ENCODE peak calls at places on chromosomes 11 and 22, in eight cellular contexts. Q, L, X, U, K, V, A and N are unnamed samples.

GRCh38 chr11:59555601-59556114 is 44.3 kb downstream of the OR4D9 start:
- DNase-seq in Q (no peak), L (no peak), X (no peak), U (no peak), K (no peak), V (no peak), A (no peak), N (no peak)

GRCh38 chr11:117226388-117227385 is 5.2 kb downstream of the PCSK7 start:
- DNase-seq in Q (no peak), L (peak), X (no peak), U (peak), K (peak), V (no peak), A (no peak), N (peak)

GRCh38 chr11:76524461-76524860 is 79.6 kb downstream of the EMSY start:
- DNase-seq in Q (no peak), L (no peak), X (no peak), U (peak), K (no peak), V (no peak), A (no peak), N (peak)

GRCh38 chr22:46833228-46833627 is 70.8 kb downstream of the TBC1D22A start:
- DNase-seq in Q (no peak), L (peak), X (no peak), U (peak), K (no peak), V (no peak), A (no peak), N (no peak)

GRCh38 chr22:26986884-26987283 is 329.5 kb downstream of the MIAT start:
- DNase-seq in Q (no peak), L (no peak), X (no peak), U (no peak), K (no peak), V (no peak), A (no peak), N (no peak)

GRCh38 chr11:132373405-132374141 is 1003.2 kb downstream of the NTM start:
- DNase-seq in Q (no peak), L (no peak), X (no peak), U (no peak), K (no peak), V (no peak), A (no peak), N (no peak)

GRCh38 chr11:88320149-88320559 is 17.4 kb downstream of the CTSC start:
- DNase-seq in Q (no peak), L (no peak), X (no peak), U (peak), K (no peak), V (no peak), A (no peak), N (no peak)

GRCh38 chr11:45423036-45423435 is 136.9 kb upstream of the SYT13 start:
- DNase-seq in Q (no peak), L (no peak), X (no peak), U (no peak), K (no peak), V (no peak), A (no peak), N (no peak)

GRCh38 chr11:22802861-22803260 is 26.7 kb downstream of the SVIP start:
- DNase-seq in Q (no peak), L (no peak), X (no peak), U (no peak), K (no peak), V (no peak), A (no peak), N (no peak)

GRCh38 chr11:62556102-62556871 is 9.7 kb upstream of the AHNAK start:
- DNase-seq in Q (peak), L (peak), X (peak), U (peak), K (peak), V (peak), A (peak), N (peak)

GRCh38 chr11:62559204-62559603 is 12.6 kb upstream of the AHNAK start:
- DNase-seq in Q (no peak), L (no peak), X (no peak), U (no peak), K (no peak), V (no peak), A (no peak), N (no peak)

GRCh38 chr11:62560566-62561103 is 13.1 kb downstream of the EEF1G start:
- DNase-seq in Q (no peak), L (peak), X (peak), U (peak), K (peak), V (peak), A (peak), N (peak)

GRCh38 chr11:62556872-62557631 is 10.4 kb upstream of the AHNAK start:
- DNase-seq in Q (no peak), L (no peak), X (no peak), U (peak), K (no peak), V (no peak), A (no peak), N (no peak)

DNA sequence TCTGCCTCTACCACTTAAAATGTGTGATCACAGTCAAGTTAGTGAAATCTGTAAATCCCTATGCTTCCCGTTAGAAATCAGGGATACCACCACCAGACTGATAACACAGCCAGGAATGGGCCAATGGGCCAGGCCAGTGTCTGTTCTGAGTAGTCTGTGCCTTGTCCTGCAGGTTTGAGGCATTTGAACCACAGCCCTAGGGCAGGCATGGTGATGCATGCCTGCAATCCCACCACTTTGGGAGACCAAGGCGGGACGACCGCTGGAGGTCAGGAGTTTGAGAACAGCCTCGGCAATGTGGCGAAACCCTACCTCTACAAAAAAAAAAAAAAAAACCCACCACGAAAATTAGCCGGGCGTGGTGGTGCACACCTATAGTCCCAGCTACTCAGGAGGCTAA is 12.1 kb upstream of the AHNAK start:
- DNase-seq in Q (no peak), L (no peak), X (no peak), U (no peak), K (no peak), V (no peak), A (no peak), N (no peak)
- TF ChIP-seq POLR2A in Q (no peak), L (no peak), X (no peak), U (no peak), K (no peak), V (no peak), A (no peak), N (no peak)

GRCh38 chr11:119829407-119829806 is 100.4 kb upstream of the NECTIN1 start:
- DNase-seq in Q (no peak), L (no peak), X (no peak), U (no peak), K (no peak), V (no peak), A (no peak), N (no peak)

GRCh38 chr11:119832132-119832531 is 103.1 kb upstream of the NECTIN1 start:
- DNase-seq in Q (no peak), L (no peak), X (no peak), U (no peak), K (no peak), V (no peak), A (no peak), N (no peak)

GRCh38 chr11:119831011-119831410 is 102.0 kb upstream of the NECTIN1 start:
- DNase-seq in Q (no peak), L (no peak), X (no peak), U (no peak), K (no peak), V (no peak), A (no peak), N (no peak)

GRCh38 chr11:119830400-119830799 is 101.4 kb upstream of the NECTIN1 start:
- DNase-seq in Q (no peak), L (no peak), X (no peak), U (no peak), K (no peak), V (no peak), A (no peak), N (no peak)

GRCh38 chr11:119832536-119832935 is 103.5 kb upstream of the NECTIN1 start:
- DNase-seq in Q (no peak), L (peak), X (no peak), U (peak), K (peak), V (no peak), A (peak), N (no peak)
- TF ChIP-seq POLR2A in Q (no peak), L (no peak), X (no peak), U (no peak), K (no peak), V (no peak), A (no peak), N (no peak)

GRCh38 chr22:30830907-30831306 is 136.2 kb downstream of the OSBP2 start:
- DNase-seq in Q (no peak), L (no peak), X (no peak), U (peak), K (peak), V (peak), A (peak), N (peak)

GRCh38 chr22:30829901-30830550 is 135.4 kb downstream of the OSBP2 start:
- DNase-seq in Q (no peak), L (no peak), X (no peak), U (peak), K (no peak), V (no peak), A (no peak), N (peak)

GRCh38 chr22:30827646-30828045 is 133.0 kb downstream of the OSBP2 start:
- DNase-seq in Q (no peak), L (no peak), X (no peak), U (no peak), K (no peak), V (no peak), A (no peak), N (no peak)

GRCh38 chr22:30826670-30827355 is 132.1 kb downstream of the OSBP2 start:
- DNase-seq in Q (no peak), L (no peak), X (no peak), U (no peak), K (no peak), V (no peak), A (peak), N (no peak)

DNA sequence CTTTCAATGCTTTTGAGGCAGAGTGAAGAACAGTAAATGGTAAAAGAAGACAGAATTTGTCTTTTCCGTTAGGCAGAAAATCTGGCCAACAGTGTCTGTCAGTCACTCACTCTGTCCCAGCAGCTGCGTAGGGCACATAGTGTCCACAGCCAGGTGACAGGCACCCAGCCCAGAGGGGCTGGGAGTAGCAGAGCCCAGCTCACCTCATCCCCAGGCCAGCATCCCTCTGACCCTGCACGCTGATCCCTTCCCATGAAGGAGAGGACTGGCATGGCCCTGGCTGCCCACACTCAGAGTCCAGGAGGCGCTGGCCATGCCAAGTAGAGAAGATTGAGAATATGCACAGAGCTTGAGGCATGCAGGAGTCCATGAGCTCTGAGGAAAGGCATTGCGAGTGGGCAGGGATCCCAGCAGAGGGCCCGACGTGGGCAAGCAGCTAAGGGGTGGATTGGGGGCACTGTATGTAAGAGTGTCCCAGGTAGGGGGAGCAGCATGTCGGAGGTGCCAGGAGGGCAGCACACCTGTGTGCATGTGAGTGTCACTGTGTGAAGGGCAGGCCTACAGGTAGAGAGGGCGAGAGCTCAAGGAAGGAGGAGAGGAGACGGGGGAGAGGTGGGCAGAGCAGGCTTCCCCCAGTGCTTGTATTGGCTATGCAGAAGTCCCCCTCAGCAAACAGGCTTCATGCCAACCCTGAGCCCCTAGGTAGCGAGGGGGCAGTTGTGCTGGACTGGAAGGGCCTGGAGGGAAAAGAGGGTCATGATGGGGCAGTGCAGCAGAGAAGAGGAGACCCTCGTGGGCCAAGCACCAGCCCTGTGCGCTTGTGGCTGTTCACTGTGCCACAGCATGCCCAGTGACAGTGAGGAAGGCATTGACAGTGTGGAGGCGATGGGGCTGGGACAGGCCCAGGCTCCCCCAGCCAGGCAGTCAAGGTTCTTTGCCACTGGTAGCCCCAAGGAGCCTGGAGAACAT is 133.8 kb downstream of the OSBP2 start:
- DNase-seq in Q (no peak), L (no peak), X (no peak), U (no peak), K (no peak), V (no peak), A (no peak), N (no peak)
- TF ChIP-seq POLR2A in Q (no peak), L (no peak), X (no peak), U (no peak), K (no peak), V (no peak), A (no peak), N (no peak)

GRCh38 chr11:128180446-128181089 is 406.8 kb downstream of the ETS1 start:
- DNase-seq in Q (no peak), L (no peak), X (no peak), U (peak), K (no peak), V (no peak), A (no peak), N (peak)

GRCh38 chr11:128179049-128179448 is 408.3 kb downstream of the ETS1 start:
- DNase-seq in Q (no peak), L (no peak), X (no peak), U (no peak), K (no peak), V (no peak), A (no peak), N (no peak)

GRCh38 chr11:128181090-128181485 is 406.3 kb downstream of the ETS1 start:
- DNase-seq in Q (no peak), L (no peak), X (no peak), U (peak), K (no peak), V (no peak), A (no peak), N (no peak)

GRCh38 chr11:128181984-128182383 is 405.4 kb downstream of the ETS1 start:
- DNase-seq in Q (no peak), L (no peak), X (no peak), U (no peak), K (no peak), V (no peak), A (no peak), N (no peak)

DNA sequence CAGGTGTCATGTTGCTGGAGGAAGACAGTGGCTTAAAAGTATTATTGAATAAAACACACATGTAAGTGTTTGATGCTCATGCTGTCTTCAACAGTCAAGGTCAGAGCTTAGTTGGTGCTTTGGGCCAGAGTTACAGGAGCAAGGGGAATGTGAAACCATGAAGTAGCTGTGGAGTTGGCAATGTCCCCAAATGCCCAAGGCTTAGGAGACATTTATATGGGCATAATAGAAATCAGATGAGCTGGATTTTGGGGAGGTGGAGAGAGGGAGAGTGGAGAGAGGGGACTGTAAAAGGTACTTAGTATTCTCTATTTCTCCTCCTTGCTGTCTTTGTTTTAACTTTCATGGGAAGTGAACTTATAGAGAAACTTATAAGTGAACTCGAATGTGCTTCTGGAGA is 407.8 kb downstream of the ETS1 start:
- DNase-seq in Q (no peak), L (no peak), X (no peak), U (no peak), K (no peak), V (no peak), A (no peak), N (no peak)
- TF ChIP-seq POLR2A in Q (no peak), L (no peak), X (no peak), U (no peak), K (no peak), V (no peak), A (no peak), N (no peak)

GRCh38 chr11:35112056-35112845 is 26.7 kb upstream of the CD44 start:
- DNase-seq in Q (no peak), L (no peak), X (no peak), U (peak), K (no peak), V (peak), A (no peak), N (no peak)

GRCh38 chr11:35109827-35110226 is 29.1 kb upstream of the CD44 start:
- DNase-seq in Q (no peak), L (no peak), X (no peak), U (no peak), K (no peak), V (no peak), A (no peak), N (no peak)

GRCh38 chr11:35107866-35108265 is 31.1 kb upstream of the CD44 start:
- DNase-seq in Q (no peak), L (no peak), X (no peak), U (no peak), K (no peak), V (no peak), A (no peak), N (no peak)

GRCh38 chr11:35112846-35113105 is 26.2 kb upstream of the CD44 start:
- DNase-seq in Q (no peak), L (no peak), X (no peak), U (no peak), K (no peak), V (no peak), A (no peak), N (no peak)

GRCh38 chr11:35111171-35112055 is 27.6 kb upstream of the CD44 start:
- DNase-seq in Q (no peak), L (no peak), X (no peak), U (peak), K (no peak), V (peak), A (no peak), N (peak)
- TF ChIP-seq POLR2A in Q (no peak), L (no peak), X (no peak), U (no peak), K (no peak), V (no peak), A (no peak), N (peak)

DNA sequence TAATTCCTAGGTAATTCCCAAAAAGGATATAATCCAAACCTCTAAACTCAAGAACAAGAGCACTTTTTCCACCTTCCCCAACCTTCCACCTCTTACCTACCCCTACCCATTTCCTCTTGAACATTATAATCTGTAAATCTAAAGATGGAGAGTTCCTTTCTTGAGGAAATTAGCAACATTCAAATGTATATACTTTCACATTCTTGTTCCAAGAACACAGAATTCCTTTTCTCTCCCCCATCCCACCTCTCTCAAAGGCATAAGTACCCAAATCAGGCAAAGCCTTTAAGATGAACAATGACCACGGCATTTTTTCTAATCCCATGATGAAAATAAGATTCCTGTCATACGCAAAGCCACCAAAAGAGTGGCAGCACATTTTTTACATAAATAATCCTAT is 18.3 kb downstream of the RRAS2 start:
- DNase-seq in Q (no peak), L (no peak), X (no peak), U (no peak), K (no peak), V (no peak), A (no peak), N (no peak)
- TF ChIP-seq POLR2A in Q (no peak), L (no peak), X (no peak), U (no peak), K (no peak), V (no peak), A (no peak), N (no peak)